ENCODE peak calls at places on chromosomes 13 and 19, in nine cellular contexts. E is germinal center; H is HS-5; G is AG09319; J is posterior vena cava; C is BE2C; U is left ventricle myocardium superior; V is cardiac fibroblast; L is activated CD4-positive, alpha-beta T cell treated with anti-CD3 and anti-CD28 coated beads, Interleukin-2, amount 50 U/mL, for 4 hours. X is an unnamed sample.
A peak's percentile ranks its signal among the peaks of the same experiment; 100 is the strongest.

GRCh38 chr19:53977991-53978731 is 13.3 kb upstream of the CACNG6 start:
- DNase-seq in E (no peak), H (peak; percentile 97), G (peak; percentile 52), J (peak; percentile 87), C (no peak), U (peak; percentile 59), V (peak; percentile 97), L (no peak), X (peak; percentile 37)

GRCh38 chr19:1259873-1260748 is 9.0 kb upstream of the CIRBP start:
- DNase-seq in E (no peak), H (no peak), G (no peak), J (no peak), C (no peak), U (peak; percentile 57), V (no peak), L (no peak), X (no peak)

GRCh38 chr13:106105153-106105552 is 430.3 kb downstream of the EFNB2 start:
- DNase-seq in E (no peak), H (no peak), G (no peak), J (no peak), C (no peak), U (no peak), V (no peak), L (no peak), X (no peak)

GRCh38 chr19:1069009-1069779 is 2.2 kb downstream of the ARHGAP45 start:
- DNase-seq in E (peak; percentile 69), H (no peak), G (no peak), J (peak; percentile 94), C (no peak), U (peak; percentile 81), V (no peak), L (peak; percentile 46), X (no peak)

GRCh38 chr13:20006206-20006605 is 47.7 kb downstream of the ZMYM2 start:
- DNase-seq in E (no peak), H (no peak), G (no peak), J (no peak), C (no peak), U (no peak), V (no peak), L (no peak), X (no peak)

GRCh38 chr19:56133858-56134654 is 7.0 kb upstream of the ZNF444 start:
- DNase-seq in E (peak; percentile 65), H (no peak), G (no peak), J (no peak), C (peak; percentile 88), U (no peak), V (no peak), L (no peak), X (no peak)

GRCh38 chr19:5615756-5616327 is 6.7 kb downstream of the SAFB2 start:
- DNase-seq in E (no peak), H (no peak), G (no peak), J (no peak), C (no peak), U (no peak), V (no peak), L (no peak), X (peak; percentile 36)

GRCh38 chr19:16015805-16016173 is 60.5 kb upstream of the TPM4 start:
- DNase-seq in E (no peak), H (no peak), G (no peak), J (peak; percentile 48), C (no peak), U (no peak), V (no peak), L (no peak), X (no peak)

GRCh38 chr19:41934849-41935374 is 6.7 kb upstream of the ERFL start:
- DNase-seq in E (peak; percentile 79), H (no peak), G (no peak), J (no peak), C (peak; percentile 85), U (peak; percentile 68), V (peak; percentile 58), L (peak; percentile 75), X (no peak)

GRCh38 chr19:46860846-46861690 is at the start of gene ARHGAP35:
- DNase-seq in E (no peak), H (no peak), G (peak; percentile 68), J (peak; percentile 86), C (no peak), U (peak; percentile 59), V (peak; percentile 93), L (peak; percentile 74), X (no peak)

GRCh38 chr19:45507864-45508680 is 793 bp downstream of the VASP start:
- DNase-seq in E (peak; percentile 46), H (no peak), G (no peak), J (no peak), C (no peak), U (peak; percentile 67), V (no peak), L (peak; percentile 52), X (no peak)

X was measured in AG04449.